ENCODE peak calls at places on chromosomes 11 and 22, in seven cellular contexts. G, H, Y, V, F, Z and R are unnamed samples.

GRCh38 chr11:132844956-132845355 is 687.3 kb downstream of the OPCML start:
- DNase-seq in G (no peak), H (no peak), Y (no peak), V (peak), F (peak), Z (no peak), R (peak)

GRCh38 chr11:62599069-62599696 is 2.5 kb downstream of the MTA2 start:
- DNase-seq in G (peak), H (peak), Y (peak), V (peak), F (peak), Z (peak), R (peak)

GRCh38 chr22:47540011-47540410 is 777.6 kb downstream of the TBC1D22A start:
- DNase-seq in G (no peak), H (no peak), Y (no peak), V (no peak), F (no peak), Z (no peak), R (no peak)

GRCh38 chr11:63558459-63559157 is 4.6 kb downstream of the PLAAT2 start:
- DNase-seq in G (no peak), H (no peak), Y (no peak), V (no peak), F (no peak), Z (no peak), R (no peak)

GRCh38 chr11:22778642-22779041 is 51.0 kb downstream of the SVIP start:
- DNase-seq in G (no peak), H (no peak), Y (no peak), V (no peak), F (no peak), Z (no peak), R (peak)

GRCh38 chr11:131656179-131656838 is 285.9 kb downstream of the NTM start:
- DNase-seq in G (no peak), H (no peak), Y (no peak), V (no peak), F (no peak), Z (no peak), R (no peak)

GRCh38 chr11:92830382-92831148 is 138.9 kb upstream of the MTNR1B start:
- DNase-seq in G (no peak), H (no peak), Y (no peak), V (no peak), F (no peak), Z (no peak), R (no peak)

GRCh38 chr22:47344414-47344813 is 582.0 kb downstream of the TBC1D22A start:
- DNase-seq in G (no peak), H (no peak), Y (no peak), V (no peak), F (no peak), Z (no peak), R (no peak)

GRCh38 chr22:24822471-24822870 is 16.5 kb downstream of the SGSM1 start:
- DNase-seq in G (no peak), H (no peak), Y (no peak), V (no peak), F (no peak), Z (no peak), R (no peak)

GRCh38 chr22:41822289-41823057 is 10.4 kb upstream of the SREBF2 start:
- DNase-seq in G (peak), H (no peak), Y (peak), V (peak), F (peak), Z (no peak), R (peak)

GRCh38 chr11:71527576-71528210 is 626 bp downstream of the KRTAP5-7 start:
- DNase-seq in G (no peak), H (no peak), Y (no peak), V (no peak), F (no peak), Z (no peak), R (no peak)

GRCh38 chr11:134331565-134332188 is at the start of gene GLB1L2:
- DNase-seq in G (peak), H (peak), Y (peak), V (peak), F (peak), Z (no peak), R (peak)

GRCh38 chr11:112300094-112300786 is 39.6 kb upstream of the PLET1 start:
- DNase-seq in G (no peak), H (no peak), Y (no peak), V (no peak), F (no peak), Z (no peak), R (no peak)

GRCh38 chr11:75526192-75526541 is 426 bp upstream of the GDPD5 start:
- DNase-seq in G (no peak), H (no peak), Y (no peak), V (no peak), F (no peak), Z (no peak), R (no peak)

GRCh38 chr22:22702159-22702873 is 57.9 kb downstream of the GGTLC2 start:
- DNase-seq in G (no peak), H (no peak), Y (no peak), V (no peak), F (peak), Z (no peak), R (peak)

GRCh38 chr11:8681837-8682218 is 637 bp downstream of the TRIM66 start:
- DNase-seq in G (no peak), H (no peak), Y (no peak), V (no peak), F (no peak), Z (no peak), R (no peak)

GRCh38 chr11:27055065-27055682 is 14.6 kb downstream of the BBOX1 start:
- DNase-seq in G (no peak), H (no peak), Y (no peak), V (peak), F (peak), Z (no peak), R (peak)

GRCh38 chr22:42317691-42318547 is 47.5 kb upstream of the TCF20 start:
- DNase-seq in G (no peak), H (no peak), Y (no peak), V (no peak), F (no peak), Z (no peak), R (peak)

GRCh38 chr22:21829523-21829922 is 37.9 kb downstream of the MAPK1 start:
- DNase-seq in G (no peak), H (no peak), Y (no peak), V (no peak), F (no peak), Z (no peak), R (no peak)

GRCh38 chr11:95147364-95147905 is 57.8 kb downstream of the ENDOD1 start:
- DNase-seq in G (peak), H (no peak), Y (no peak), V (peak), F (peak), Z (no peak), R (peak)

GRCh38 chr11:115286614-115287013 is 217.6 kb downstream of the CADM1 start:
- DNase-seq in G (no peak), H (no peak), Y (no peak), V (no peak), F (no peak), Z (no peak), R (no peak)

GRCh38 chr22:41836551-41836950 is 3.6 kb downstream of the SREBF2 start:
- DNase-seq in G (no peak), H (no peak), Y (no peak), V (no peak), F (no peak), Z (no peak), R (no peak)

GRCh38 chr11:37006563-37006962 is 408.5 kb upstream of the RAG2 start:
- DNase-seq in G (no peak), H (no peak), Y (no peak), V (no peak), F (no peak), Z (no peak), R (no peak)

GRCh38 chr11:32448232-32448631 is 12.9 kb upstream of the WT1 start:
- DNase-seq in G (no peak), H (no peak), Y (no peak), V (peak), F (peak), Z (no peak), R (peak)

GRCh38 chr22:19764636-19765476 is 4.3 kb downstream of the TBX1 start:
- DNase-seq in G (no peak), H (no peak), Y (no peak), V (no peak), F (no peak), Z (no peak), R (no peak)

GRCh38 chr11:78370406-78371172 is 47.0 kb downstream of the GAB2 start:
- DNase-seq in G (no peak), H (no peak), Y (no peak), V (peak), F (no peak), Z (no peak), R (no peak)

GRCh38 chr11:83827940-83828554 is 541.9 kb upstream of the CCDC90B start:
- DNase-seq in G (no peak), H (no peak), Y (no peak), V (peak), F (peak), Z (no peak), R (peak)

GRCh38 chr11:112453601-112454577 is 193.2 kb upstream of the PLET1 start:
- DNase-seq in G (peak), H (peak), Y (peak), V (peak), F (peak), Z (no peak), R (peak)

GRCh38 chr11:68146010-68146540 is 24.9 kb upstream of the CHKA start:
- DNase-seq in G (no peak), H (no peak), Y (no peak), V (no peak), F (no peak), Z (no peak), R (no peak)